ENCODE peak calls at places on chromosomes 2 and 18, in nine cellular contexts. X is fibroblast of lung, J is mucosa of descending colon, K is astrocyte of the spinal cord, B is coronary artery, N is A673, Z is adrenal gland, C is osteoblast, L is right cardiac atrium. Y is an unnamed sample.

GRCh38 chr2:8872821-8873432 is 35.5 kb upstream of the KIDINS220 start:
- DNase-seq in J (peak), C (peak), N (peak), Z (peak), X (peak), L (no peak), B (no peak), K (peak), Y (no peak)

GRCh38 chr2:192004188-192004963 is 157.5 kb upstream of the CAVIN2 start:
- DNase-seq in K (no peak), B (no peak), C (no peak), L (no peak), N (no peak), X (no peak), Z (no peak), J (no peak), Y (no peak)

GRCh38 chr2:109285244-109285651 is 156.2 kb downstream of the SH3RF3 start:
- DNase-seq in C (peak), L (no peak), J (no peak), B (no peak), N (no peak), Z (no peak), X (peak), K (peak), Y (no peak)

GRCh38 chr2:77013932-77014331 is 508.2 kb downstream of the LRRTM4 start:
- DNase-seq in B (no peak), N (no peak), C (peak), X (no peak), K (no peak), J (no peak), L (no peak), Z (no peak), Y (no peak)

GRCh38 chr2:23826771-23827170 is 100.2 kb downstream of the ATAD2B start:
- DNase-seq in X (no peak), C (no peak), K (no peak), L (no peak), N (no peak), Z (no peak), J (no peak), B (no peak), Y (no peak)

GRCh38 chr2:58762176-58762781 is 521.2 kb upstream of the FANCL start:
- DNase-seq in B (no peak), C (peak), Z (peak), L (peak), K (peak), J (peak), X (peak), N (peak), Y (no peak)

GRCh38 chr2:10947005-10947440 is 35.3 kb downstream of the KCNF1 start:
- DNase-seq in B (no peak), Z (no peak), L (no peak), C (no peak), X (peak), J (no peak), N (no peak), K (peak), Y (no peak)

GRCh38 chr18:36811955-36812354 is 16.8 kb downstream of the TPGS2 start:
- DNase-seq in K (no peak), C (no peak), Z (no peak), L (no peak), N (no peak), X (no peak), J (no peak), B (no peak), Y (no peak)

GRCh38 chr18:63317982-63318881 is 1.3 kb downstream of the BCL2 start:
- DNase-seq in L (peak), Z (peak), X (no peak), K (no peak), B (peak), N (peak), C (peak), J (peak), Y (peak)

GRCh38 chr2:99818842-99819241 is 323.5 kb downstream of the AFF3 start:
- DNase-seq in C (peak), X (no peak), L (no peak), B (no peak), K (no peak), N (no peak), J (no peak), Z (no peak), Y (no peak)

GRCh38 chr2:59276917-59277316 is 1035.8 kb upstream of the FANCL start:
- DNase-seq in C (no peak), X (no peak), L (no peak), B (no peak), J (no peak), N (no peak), Z (no peak), K (no peak), Y (no peak)

GRCh38 chr18:58336605-58337004 is 292.3 kb downstream of the ALPK2 start:
- DNase-seq in J (no peak), C (no peak), Z (no peak), X (peak), B (no peak), K (peak), N (no peak), L (no peak), Y (no peak)

GRCh38 chr2:101718993-101719571 is 21.6 kb downstream of the MAP4K4 start:
- DNase-seq in Z (no peak), N (no peak), X (no peak), C (peak), L (no peak), J (no peak), K (no peak), B (no peak), Y (no peak)

GRCh38 chr2:100008960-100009359 is 133.4 kb downstream of the AFF3 start:
- DNase-seq in K (peak), C (peak), B (no peak), Z (no peak), L (no peak), N (no peak), J (no peak), X (peak), Y (no peak)

GRCh38 chr2:27363933-27364332 is 6.2 kb downstream of the EIF2B4 start:
- DNase-seq in N (no peak), C (no peak), X (no peak), L (no peak), K (no peak), J (no peak), B (no peak), Z (no peak), Y (no peak)

GRCh38 chr2:8544786-8545631 is 136.8 kb upstream of the ID2 start:
- DNase-seq in X (peak), C (peak), B (peak), J (peak), K (peak), N (peak), Z (peak), L (peak), Y (peak)

GRCh38 chr2:174634130-174635014 is 36.8 kb upstream of the WIPF1 start:
- DNase-seq in X (no peak), B (no peak), L (peak), J (peak), K (no peak), N (no peak), Z (no peak), C (no peak), Y (no peak)

GRCh38 chr2:54597153-54597827 is 126.2 kb upstream of the EML6 start:
- DNase-seq in K (peak), X (peak), N (no peak), J (peak), L (peak), C (no peak), Z (peak), B (no peak), Y (peak)

GRCh38 chr2:23745726-23746105 is 181.2 kb downstream of the ATAD2B start:
- DNase-seq in B (no peak), L (no peak), N (peak), Z (peak), K (peak), X (peak), J (peak), C (peak), Y (peak)

GRCh38 chr2:21301871-21302433 is 178.2 kb downstream of the TDRD15 start:
- DNase-seq in L (no peak), B (no peak), J (no peak), K (no peak), C (no peak), Z (no peak), N (no peak), X (no peak), Y (no peak)

GRCh38 chr2:9799729-9800632 is 43.3 kb upstream of the TAF1B start:
- DNase-seq in Z (peak), C (peak), L (peak), K (peak), B (no peak), N (peak), X (peak), J (peak), Y (peak)

GRCh38 chr18:39571511-39571910 is 2005.9 kb upstream of the CELF4 start:
- DNase-seq in K (peak), B (no peak), L (no peak), N (peak), Z (no peak), X (peak), C (no peak), J (peak), Y (no peak)

GRCh38 chr18:51946946-51947345 is 393.1 kb upstream of the DCC start:
- DNase-seq in N (no peak), J (no peak), C (no peak), Z (no peak), X (no peak), L (no peak), K (no peak), B (no peak), Y (no peak)

GRCh38 chr18:62586148-62586774 is 63.4 kb downstream of the ZCCHC2 start:
- DNase-seq in N (peak), J (peak), X (peak), L (peak), Z (peak), C (peak), K (peak), B (no peak), Y (peak)

GRCh38 chr2:169734172-169734847 is 678 bp downstream of the KLHL23 start:
- DNase-seq in X (peak), N (peak), K (peak), J (no peak), L (no peak), C (peak), Z (no peak), B (no peak), Y (no peak)

GRCh38 chr18:23618862-23619387 is 32.6 kb upstream of the NPC1 start:
- DNase-seq in L (peak), B (no peak), Z (peak), J (no peak), X (no peak), N (no peak), C (no peak), K (no peak), Y (no peak)

GRCh38 chr18:59376351-59376935 is 17.4 kb upstream of the LMAN1 start:
- DNase-seq in K (no peak), C (no peak), B (no peak), J (no peak), Z (no peak), X (no peak), L (no peak), N (no peak), Y (no peak)

GRCh38 chr18:49562481-49563129 is 748 bp downstream of the LIPG start:
- DNase-seq in X (peak), B (no peak), N (no peak), K (no peak), J (peak), Z (no peak), C (peak), L (no peak), Y (peak)

GRCh38 chr18:49560277-49561126 is 1.4 kb upstream of the LIPG start:
- DNase-seq in L (no peak), J (peak), Z (no peak), X (peak), N (peak), B (no peak), C (peak), K (no peak), Y (no peak)

GRCh38 chr18:49561377-49562193 is at the start of gene LIPG:
- DNase-seq in X (peak), L (peak), J (peak), Z (peak), B (no peak), K (peak), C (peak), N (peak), Y (peak)

GRCh38 chr18:49563130-49563540 is 1.3 kb downstream of the LIPG start:
- DNase-seq in J (no peak), K (no peak), L (no peak), N (no peak), B (no peak), Z (no peak), C (peak), X (peak), Y (no peak)

DNA sequence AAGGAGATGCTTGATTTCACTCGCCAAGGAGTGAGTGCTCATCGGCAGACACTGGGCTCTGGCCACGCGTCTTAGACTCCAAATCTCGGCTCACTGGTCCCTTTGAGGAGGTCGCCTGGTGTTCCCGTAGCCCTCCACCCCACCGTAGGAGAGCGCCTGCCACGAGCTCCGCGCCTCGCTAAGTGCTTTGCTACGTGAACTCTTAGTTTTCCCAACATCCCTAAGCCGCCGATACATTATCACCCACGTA is 805 bp upstream of the LIPG start:
- DNase-seq in J (no peak), C (no peak), K (no peak), B (no peak), X (peak), Z (no peak), N (peak), L (no peak), Y (no peak)
- H3K4me3 ChIP-seq in J (peak), C (peak), K (peak), B (peak), X (peak), Z (peak), N (peak), L (peak), Y (peak)

GRCh38 chr18:13303761-13304364 is 85.3 kb downstream of the LDLRAD4 start:
- DNase-seq in K (no peak), Z (no peak), X (no peak), C (no peak), N (no peak), B (no peak), L (no peak), J (no peak), Y (no peak)
- H3K4me3 ChIP-seq in K (no peak), Z (no peak), X (no peak), C (no peak), N (no peak), B (no peak), L (no peak), J (no peak), Y (no peak)

DNA sequence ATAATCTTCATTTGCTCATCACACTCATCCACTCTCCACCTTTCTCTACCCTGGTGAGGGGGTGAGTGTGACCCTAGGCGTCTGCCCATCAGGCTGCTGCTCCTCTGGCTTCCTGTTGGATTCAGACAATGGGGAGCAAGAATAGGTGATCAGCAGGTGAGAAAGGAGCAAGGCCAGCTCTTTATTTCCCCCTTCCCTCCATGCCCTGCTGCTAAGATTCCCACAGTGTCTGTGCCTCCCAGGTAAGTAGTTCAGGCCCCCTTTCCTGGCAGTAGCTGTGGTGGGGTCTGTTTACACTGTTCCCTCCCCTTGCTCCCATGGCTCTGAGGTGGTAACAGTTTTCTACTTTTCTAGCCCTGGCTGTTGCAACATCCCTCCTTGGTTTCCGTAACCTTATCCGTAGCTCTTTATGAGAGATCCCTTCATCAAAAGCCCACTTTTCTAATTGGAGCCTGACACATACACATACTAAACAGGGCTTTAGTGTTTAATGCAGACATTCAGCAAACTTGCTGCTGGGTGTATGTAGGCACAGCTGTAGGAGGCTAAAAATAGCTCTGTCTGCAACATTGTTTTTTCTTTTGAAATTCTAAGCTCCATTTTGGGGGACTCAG is 27.5 kb downstream of the MAP2 start:
- DNase-seq in Z (no peak), J (no peak), B (no peak), X (no peak), K (no peak), N (no peak), L (no peak), C (no peak), Y (no peak)
- H3K4me3 ChIP-seq in Z (no peak), J (no peak), B (no peak), X (no peak), K (no peak), N (no peak), L (no peak), C (no peak), Y (no peak)

GRCh38 chr2:38376346-38376682 is 759 bp downstream of the ATL2 start:
- DNase-seq in L (no peak), C (peak), K (peak), B (no peak), X (peak), Z (no peak), J (peak), N (peak), Y (no peak)

GRCh38 chr2:38375711-38376345 is 1.2 kb downstream of the ATL2 start:
- DNase-seq in K (no peak), N (no peak), Z (peak), X (peak), L (peak), J (no peak), C (peak), B (no peak), Y (peak)

GRCh38 chr2:38377501-38378258 is 607 bp upstream of the ATL2 start:
- DNase-seq in N (peak), K (peak), X (peak), C (peak), Z (no peak), B (no peak), L (no peak), J (peak), Y (no peak)

GRCh38 chr2:38376683-38377500 is at the start of gene ATL2:
- DNase-seq in Z (peak), B (peak), X (peak), C (peak), L (peak), K (peak), N (peak), J (peak), Y (peak)

DNA sequence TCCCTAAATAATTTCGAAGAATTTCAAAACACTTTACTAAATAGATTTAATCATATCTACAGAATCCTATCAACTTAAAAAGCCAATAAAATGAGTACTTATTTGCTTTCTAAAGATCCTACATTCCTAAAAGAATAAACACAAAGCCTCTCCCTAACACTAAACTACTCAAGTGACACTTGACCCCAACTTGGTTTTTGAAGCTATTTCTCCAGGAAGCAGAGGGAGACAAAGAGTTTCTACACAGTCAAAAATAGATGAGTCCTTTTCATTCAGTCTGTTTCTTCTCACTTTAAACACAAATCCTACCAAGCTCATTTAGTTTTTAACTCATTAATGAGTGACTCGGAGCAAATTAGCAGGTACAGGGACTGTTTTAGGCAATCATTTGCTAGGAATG is 2.1 kb downstream of the ATL2 start:
- DNase-seq in J (no peak), L (no peak), Z (no peak), K (no peak), B (no peak), X (no peak), N (no peak), C (no peak), Y (no peak)
- H3K4me3 ChIP-seq in J (no peak), L (peak), Z (peak), K (no peak), B (peak), X (peak), N (peak), C (peak), Y (peak)

DNA sequence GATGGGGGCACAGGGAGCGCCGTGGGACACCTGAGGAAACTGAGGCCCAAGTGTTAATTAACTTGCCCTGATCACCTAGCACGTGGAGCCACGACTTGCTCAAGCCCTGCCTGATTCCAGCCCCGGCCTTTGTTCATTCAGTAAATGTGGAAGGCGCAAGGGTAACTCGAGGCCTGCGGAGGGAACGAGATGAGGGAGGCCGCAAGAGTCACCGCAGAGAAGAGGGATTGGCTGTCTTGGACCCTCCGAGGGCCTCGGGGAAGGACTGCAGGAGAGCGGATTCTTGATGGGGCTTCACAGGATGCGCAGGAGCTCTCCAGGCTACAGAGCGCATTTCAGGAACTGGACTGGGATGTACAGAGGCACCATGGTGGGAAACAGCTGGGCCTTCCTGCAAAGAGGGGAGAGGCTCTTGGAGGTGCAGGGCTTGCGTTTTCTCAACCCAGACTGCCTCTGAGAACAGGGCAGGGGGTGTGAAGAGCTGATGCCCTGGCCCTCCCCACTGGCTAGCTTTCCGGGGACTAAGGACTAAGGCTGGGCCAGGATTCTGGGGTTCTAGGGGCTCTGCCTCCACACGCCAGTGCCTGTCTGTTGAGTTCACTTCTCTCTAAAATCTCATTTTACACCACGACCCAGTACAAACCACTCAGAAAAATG is 569 bp upstream of the ANKMY1 start:
- DNase-seq in N (no peak), L (peak), Z (no peak), J (no peak), C (no peak), K (no peak), X (no peak), B (no peak), Y (no peak)
- H3K4me3 ChIP-seq in N (peak), L (no peak), Z (peak), J (no peak), C (peak), K (peak), X (no peak), B (peak), Y (peak)

GRCh38 chr2:124915567-124915966 is 890.5 kb downstream of the CNTNAP5 start:
- DNase-seq in C (no peak), Z (no peak), J (peak), K (no peak), L (no peak), B (no peak), N (no peak), X (no peak), Y (no peak)

GRCh38 chr2:124913873-124914272 is 888.8 kb downstream of the CNTNAP5 start:
- DNase-seq in C (no peak), B (no peak), N (no peak), X (peak), Z (no peak), J (no peak), K (no peak), L (no peak), Y (no peak)

GRCh38 chr2:124921221-124921620 is 896.1 kb downstream of the CNTNAP5 start:
- DNase-seq in C (no peak), J (no peak), Z (no peak), B (no peak), X (no peak), K (no peak), N (no peak), L (no peak), Y (no peak)

GRCh38 chr2:124919296-124919695 is 894.2 kb downstream of the CNTNAP5 start:
- DNase-seq in X (no peak), C (no peak), J (no peak), Z (no peak), B (no peak), K (no peak), L (no peak), N (no peak), Y (no peak)
- H3K4me3 ChIP-seq in X (no peak), C (no peak), J (no peak), Z (no peak), B (no peak), K (no peak), L (no peak), N (no peak), Y (no peak)

DNA sequence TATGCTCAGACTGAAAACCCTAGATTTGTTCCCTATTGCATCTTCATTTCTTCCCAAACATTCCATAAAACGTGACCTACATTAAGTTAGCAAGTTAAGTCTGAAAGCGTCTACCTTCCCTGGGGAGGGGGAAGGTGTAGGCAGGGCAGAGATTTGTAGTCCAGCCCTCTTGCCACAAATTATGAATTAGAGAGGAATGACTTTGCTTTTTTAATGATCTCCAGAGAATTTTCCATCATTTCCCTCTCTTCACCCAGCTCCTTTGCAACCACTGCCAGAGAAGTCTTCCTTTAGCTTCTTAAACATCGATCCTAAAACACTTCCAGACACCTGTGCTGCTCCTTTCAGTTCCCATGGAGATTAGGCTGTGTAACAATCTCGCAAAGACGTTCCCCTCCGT is 1.2 kb downstream of the C2orf76 start:
- DNase-seq in N (no peak), L (no peak), C (no peak), B (no peak), K (no peak), Z (no peak), X (no peak), J (no peak), Y (no peak)
- H3K4me3 ChIP-seq in N (peak), L (peak), C (peak), B (peak), K (peak), Z (peak), X (peak), J (no peak), Y (peak)

Y was measured in gastrocnemius medialis.